ENCODE peak calls at places on chromosome 16, in four cellular contexts. V, H, U and P are unnamed samples.

GRCh38 chr16:4052096-4052495 is 64.1 kb downstream of the ADCY9 start:
- DNase-seq in V (no peak), H (no peak), U (no peak), P (peak)

GRCh38 chr16:17235147-17235817 is 235.5 kb downstream of the XYLT1 start:
- DNase-seq in V (no peak), H (no peak), U (no peak), P (no peak)

GRCh38 chr16:75280331-75280804 is 28.9 kb upstream of the BCAR1 start:
- DNase-seq in V (no peak), H (no peak), U (no peak), P (no peak)

GRCh38 chr16:69179255-69180010 is 7.5 kb upstream of the SNTB2 start:
- DNase-seq in V (peak), H (no peak), U (no peak), P (peak)

GRCh38 chr16:1225051-1225451 is at the start of gene TPSG1:
- DNase-seq in V (no peak), H (no peak), U (no peak), P (no peak)

GRCh38 chr16:22356930-22357634 is 17.3 kb downstream of the CDR2 start:
- DNase-seq in V (no peak), H (no peak), U (no peak), P (no peak)

GRCh38 chr16:84239910-84240309 is at the start of gene KCNG4:
- DNase-seq in V (no peak), H (no peak), U (peak), P (no peak)

GRCh38 chr16:47664653-47665325 is 203.7 kb downstream of the PHKB start:
- DNase-seq in V (no peak), H (no peak), U (no peak), P (no peak)

GRCh38 chr16:47037396-47037745 is 63.9 kb upstream of the DNAJA2 start:
- DNase-seq in V (peak), H (no peak), U (peak), P (peak)

GRCh38 chr16:83581994-83582747 is 225.6 kb upstream of the HSBP1 start:
- DNase-seq in V (no peak), H (no peak), U (no peak), P (no peak)

GRCh38 chr16:4081035-4081434 is 35.2 kb downstream of the ADCY9 start:
- DNase-seq in V (no peak), H (peak), U (no peak), P (no peak)

GRCh38 chr16:89326721-89327120 is 109.2 kb downstream of the ZNF778 start:
- DNase-seq in V (peak), H (no peak), U (no peak), P (no peak)

GRCh38 chr16:526181-527014 is 1.1 kb upstream of the CAPN15 start:
- DNase-seq in V (peak), H (peak), U (peak), P (peak)

GRCh38 chr16:75011634-75012307 is 12.9 kb downstream of the ZNRF1 start:
- DNase-seq in V (no peak), H (no peak), U (no peak), P (peak)

GRCh38 chr16:15642557-15643452 is at the start of gene MARF1:
- DNase-seq in V (peak), H (peak), U (peak), P (peak)
- TF ChIP-seq CTCF in V (no peak), H (no peak), U (peak), P (peak)

DNA sequence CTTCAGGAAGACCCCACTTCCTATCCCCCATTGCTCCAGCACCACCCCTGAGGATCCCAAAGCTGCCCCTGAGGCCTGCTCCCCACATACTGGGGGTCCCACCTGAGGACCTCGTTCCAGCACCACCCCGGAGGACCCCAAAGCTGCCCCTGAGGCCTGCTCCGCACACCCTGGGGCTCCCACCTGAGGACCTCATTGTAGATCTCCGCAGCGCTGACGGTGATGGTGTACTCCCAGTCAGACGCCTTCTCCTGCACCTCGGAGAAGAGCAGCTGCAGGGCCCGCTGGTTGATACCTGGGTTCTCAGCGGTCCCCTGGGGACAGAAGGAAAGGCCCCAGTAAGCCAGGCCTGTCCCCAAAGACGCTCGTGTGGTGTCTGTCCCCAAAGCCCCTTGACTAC is 26.4 kb downstream of the KATNB1 start:
- DNase-seq in V (no peak), H (no peak), U (no peak), P (no peak)
- TF ChIP-seq CTCF in V (no peak), H (no peak), U (no peak), P (no peak)

GRCh38 chr16:80189481-80190163 is 351.2 kb upstream of the DYNLRB2 start:
- DNase-seq in V (no peak), H (no peak), U (no peak), P (no peak)
- TF ChIP-seq CTCF in V (no peak), H (no peak), U (no peak), P (no peak)

DNA sequence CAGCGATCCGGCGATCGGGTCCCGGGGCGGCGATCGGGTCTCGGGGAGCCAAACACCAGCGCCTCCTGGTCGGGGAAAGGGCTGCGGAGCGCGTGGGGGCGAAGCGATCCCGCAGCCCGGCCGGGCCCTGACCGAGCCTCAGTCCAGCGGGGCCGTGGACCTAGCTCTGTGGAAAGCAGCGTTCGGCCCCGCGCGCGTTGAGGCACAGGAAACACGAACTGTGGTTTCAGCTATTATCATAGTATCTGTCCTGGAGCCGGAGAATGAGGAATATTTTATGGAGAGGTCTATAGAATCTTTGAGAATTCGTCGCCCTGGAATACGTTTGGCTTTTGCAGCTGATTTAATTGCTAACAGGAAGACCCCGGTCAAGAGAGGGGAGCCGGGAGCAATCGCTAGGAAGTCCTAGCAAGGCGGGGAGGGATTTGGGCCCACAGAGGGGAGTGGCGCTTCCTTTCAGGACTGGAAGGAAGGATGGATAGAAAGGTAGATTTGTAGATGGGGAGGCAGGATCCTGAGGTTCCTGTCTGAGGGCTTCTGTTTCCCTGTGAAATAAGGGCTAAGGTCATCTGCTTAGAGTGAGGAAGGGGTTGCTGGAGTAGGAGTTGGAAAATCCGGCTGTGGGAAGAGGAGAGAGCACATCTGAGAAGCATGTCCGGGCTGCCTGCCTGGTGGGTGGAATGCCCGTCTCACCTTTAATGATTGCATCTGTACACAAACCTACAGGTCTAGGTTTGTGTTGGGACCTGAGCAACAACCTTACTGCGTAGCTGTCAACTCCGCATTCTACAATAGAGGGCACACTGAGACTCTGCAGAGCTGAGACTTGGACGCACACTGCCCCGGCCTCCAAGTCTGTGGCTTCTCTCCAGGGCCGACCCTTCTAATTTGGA is 770 bp downstream of the CCNF start:
- DNase-seq in V (no peak), H (peak), U (no peak), P (no peak)
- TF ChIP-seq CTCF in V (no peak), H (no peak), U (no peak), P (no peak)

GRCh38 chr16:8905168-8905762 is 23.1 kb downstream of the LITAFD start:
- DNase-seq in V (no peak), H (no peak), U (peak), P (no peak)
- TF ChIP-seq CTCF in V (no peak), H (no peak), U (peak), P (no peak)

DNA sequence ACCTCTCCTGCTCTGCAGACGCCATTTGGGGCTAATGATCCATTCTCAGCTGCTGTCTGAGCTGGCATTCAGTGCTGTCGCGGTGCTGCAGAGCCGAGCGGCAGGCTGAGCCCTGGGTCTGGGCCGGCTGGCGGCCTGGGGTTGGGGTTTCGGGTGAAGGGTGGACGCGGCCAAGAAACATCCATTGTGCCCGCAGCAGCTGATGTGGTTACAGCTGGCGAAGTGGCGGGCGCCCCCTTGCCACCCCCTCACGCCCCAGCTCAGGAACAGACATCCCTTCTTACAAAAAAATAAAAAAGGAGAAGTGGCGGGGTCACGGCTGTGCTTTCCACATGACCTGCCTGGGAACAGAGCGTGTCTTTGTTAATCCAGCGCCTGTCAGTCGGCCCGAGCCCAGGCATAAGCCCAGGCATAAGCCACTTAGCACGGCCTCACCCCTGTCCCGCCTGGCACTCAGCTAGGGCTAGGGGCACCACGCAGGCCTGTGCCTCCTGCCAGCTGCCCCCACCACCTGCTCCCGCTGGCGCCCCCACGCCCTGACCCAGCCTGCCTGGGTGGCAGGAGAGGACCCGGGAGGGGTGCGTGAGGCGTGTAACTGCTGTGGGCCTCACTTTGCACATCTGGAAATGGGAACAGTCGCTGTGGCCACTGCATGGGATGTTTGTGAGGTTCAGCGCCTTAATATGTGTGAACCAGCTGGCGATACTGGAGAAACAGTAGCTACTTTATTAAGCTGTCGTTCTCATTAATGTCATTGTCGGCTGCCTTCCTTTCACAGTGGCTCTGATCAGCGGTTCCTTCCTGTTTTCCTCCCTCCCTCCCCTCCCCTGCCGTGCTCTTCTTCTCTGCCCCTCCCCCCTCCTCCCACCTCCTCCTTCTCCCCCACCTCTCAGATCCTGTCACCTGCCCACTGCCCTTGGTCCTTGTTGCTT is 197.7 kb upstream of the CIBAR2 start:
- DNase-seq in V (no peak), H (no peak), U (peak), P (no peak)
- TF ChIP-seq CTCF in V (no peak), H (no peak), U (no peak), P (no peak)

GRCh38 chr16:10740000-10740844 is 3.4 kb upstream of the NUBP1 start:
- DNase-seq in V (no peak), H (peak), U (no peak), P (no peak)

GRCh38 chr16:10736926-10737625 is 6.6 kb upstream of the NUBP1 start:
- DNase-seq in V (peak), H (peak), U (peak), P (peak)

GRCh38 chr16:10740845-10741208 is 2.8 kb upstream of the NUBP1 start:
- DNase-seq in V (no peak), H (no peak), U (no peak), P (no peak)

GRCh38 chr16:10741844-10742243 is 1.8 kb upstream of the NUBP1 start:
- DNase-seq in V (peak), H (peak), U (no peak), P (no peak)

GRCh38 chr16:10738231-10739077 is 5.2 kb upstream of the NUBP1 start:
- DNase-seq in V (peak), H (peak), U (no peak), P (peak)
- TF ChIP-seq CTCF in V (no peak), H (no peak), U (no peak), P (no peak)

GRCh38 chr16:81697321-81697885 is 81.7 kb upstream of the PLCG2 start:
- DNase-seq in V (no peak), H (no peak), U (peak), P (peak)
- TF ChIP-seq CTCF in V (peak), H (peak), U (peak), P (peak)